ENCODE peak calls at places on chromosomes 16 and 17, in four cellular contexts. One of them, this sample, is unnamed. For H3K36me3, the result is how much of the 10 kb centered on the place peaks cover.

GRCh38 chr17:78471635-78472034 is 93.2 kb downstream of the PGS1 start:
- DNase-seq in uterus: no peak
- DNase-seq in transverse colon: no peak
- DNase-seq in tibial artery: no peak
- DNase-seq in this sample: no peak

GRCh38 chr17:58377005-58377660 is 25.1 kb upstream of the SUPT4H1 start:
- DNase-seq in uterus: no peak
- DNase-seq in transverse colon: peak
- DNase-seq in tibial artery: no peak
- DNase-seq in this sample: no peak

GRCh38 chr16:55471448-55472097 is 7.4 kb upstream of the MMP2 start:
- DNase-seq in uterus: no peak
- DNase-seq in transverse colon: no peak
- DNase-seq in tibial artery: peak
- DNase-seq in this sample: no peak

GRCh38 chr16:66462912-66463311 is 35.8 kb downstream of the BEAN1 start:
- DNase-seq in uterus: no peak
- DNase-seq in transverse colon: no peak
- DNase-seq in tibial artery: no peak
- DNase-seq in this sample: no peak

GRCh38 chr16:11794991-11795886 is 1.8 kb downstream of the ZC3H7A start:
- DNase-seq in uterus: no peak
- DNase-seq in transverse colon: no peak
- DNase-seq in tibial artery: peak
- DNase-seq in this sample: no peak

GRCh38 chr16:56109205-56109604 is 82.1 kb upstream of the GNAO1 start:
- DNase-seq in uterus: no peak
- DNase-seq in transverse colon: no peak
- DNase-seq in tibial artery: no peak
- DNase-seq in this sample: no peak

GRCh38 chr16:31400191-31400590 is 7.1 kb downstream of the ITGAD start:
- DNase-seq in uterus: no peak
- DNase-seq in transverse colon: no peak
- DNase-seq in tibial artery: no peak
- DNase-seq in this sample: no peak

GRCh38 chr16:78669994-78670393 is 570.5 kb downstream of the WWOX start:
- DNase-seq in uterus: peak
- DNase-seq in transverse colon: no peak
- DNase-seq in tibial artery: no peak
- DNase-seq in this sample: no peak

GRCh38 chr17:69433093-69433492 is 18.6 kb downstream of the MAP2K6 start:
- DNase-seq in uterus: no peak
- DNase-seq in transverse colon: no peak
- DNase-seq in tibial artery: no peak
- DNase-seq in this sample: no peak

GRCh38 chr17:72714357-72714966 is 378.0 kb downstream of the SLC39A11 start:
- DNase-seq in uterus: no peak
- DNase-seq in transverse colon: no peak
- DNase-seq in tibial artery: no peak
- DNase-seq in this sample: no peak

GRCh38 chr17:45914036-45914717 is 19.8 kb downstream of the MAPT start:
- DNase-seq in uterus: no peak
- DNase-seq in transverse colon: no peak
- DNase-seq in tibial artery: no peak
- DNase-seq in this sample: no peak

GRCh38 chr16:10664720-10665126 is 30.0 kb downstream of the TEKT5 start:
- DNase-seq in uterus: no peak
- DNase-seq in transverse colon: no peak
- DNase-seq in tibial artery: no peak
- DNase-seq in this sample: peak

GRCh38 chr16:87344931-87345631 is 27.9 kb upstream of the C16orf95 start:
- DNase-seq in uterus: peak
- DNase-seq in transverse colon: peak
- DNase-seq in tibial artery: no peak
- DNase-seq in this sample: no peak

GRCh38 chr17:76831316-76831715 is 36.9 kb upstream of the MGAT5B start:
- DNase-seq in uterus: no peak
- DNase-seq in transverse colon: no peak
- DNase-seq in tibial artery: no peak
- DNase-seq in this sample: no peak

GRCh38 chr17:31294839-31295488 is 2.1 kb downstream of the OMG start:
- DNase-seq in uterus: no peak
- DNase-seq in transverse colon: no peak
- DNase-seq in tibial artery: no peak
- DNase-seq in this sample: no peak

GRCh38 chr17:9021158-9021984 is at the start of gene NTN1:
- DNase-seq in uterus: peak
- DNase-seq in transverse colon: peak
- DNase-seq in tibial artery: peak
- DNase-seq in this sample: peak

GRCh38 chr17:43615330-43615729 is 46.4 kb downstream of the MEOX1 start:
- DNase-seq in uterus: no peak
- DNase-seq in transverse colon: no peak
- DNase-seq in tibial artery: no peak
- DNase-seq in this sample: no peak

GRCh38 chr17:48809182-48809581 is 7.8 kb downstream of the TTLL6 start:
- DNase-seq in uterus: no peak
- DNase-seq in transverse colon: peak
- DNase-seq in tibial artery: no peak
- DNase-seq in this sample: no peak

GRCh38 chr16:11049396-11050059 is 105.2 kb downstream of the CLEC16A start:
- DNase-seq in uterus: no peak
- DNase-seq in transverse colon: no peak
- DNase-seq in tibial artery: no peak
- DNase-seq in this sample: no peak

GRCh38 chr17:39144414-39144813 is 7.0 kb downstream of the PLXDC1 start:
- DNase-seq in uterus: peak
- DNase-seq in transverse colon: peak
- DNase-seq in tibial artery: peak
- DNase-seq in this sample: no peak

GRCh38 chr17:35871415-35871814 is 2.7 kb upstream of the HEATR9 start:
- DNase-seq in uterus: no peak
- DNase-seq in transverse colon: no peak
- DNase-seq in tibial artery: no peak
- DNase-seq in this sample: no peak

GRCh38 chr17:1961187-1961586 is 63.9 kb downstream of the RTN4RL1 start:
- DNase-seq in uterus: no peak
- DNase-seq in transverse colon: no peak
- DNase-seq in tibial artery: no peak
- DNase-seq in this sample: no peak

GRCh38 chr17:42843358-42843934 is 934 bp upstream of the AOC2 start:
- DNase-seq in uterus: no peak
- DNase-seq in transverse colon: no peak
- DNase-seq in tibial artery: no peak
- DNase-seq in this sample: no peak

GRCh38 chr16:30903002-30903401 is 6.6 kb downstream of the CTF1 start:
- DNase-seq in uterus: no peak
- DNase-seq in transverse colon: no peak
- DNase-seq in tibial artery: no peak
- DNase-seq in this sample: no peak

GRCh38 chr16:53545433-53545832 is 42.4 kb upstream of the AKTIP start:
- DNase-seq in uterus: no peak
- DNase-seq in transverse colon: no peak
- DNase-seq in tibial artery: no peak
- DNase-seq in this sample: no peak

GRCh38 chr16:48109496-48109895 is 46.3 kb downstream of the ABCC12 start:
- DNase-seq in uterus: no peak
- DNase-seq in transverse colon: no peak
- DNase-seq in tibial artery: no peak
- DNase-seq in this sample: no peak

GRCh38 chr16:56977256-56977655 is 12.1 kb upstream of the NLRC5 start:
- DNase-seq in uterus: no peak
- DNase-seq in transverse colon: no peak
- DNase-seq in tibial artery: no peak
- DNase-seq in this sample: no peak

GRCh38 chr16:54651440-54651839 is 279.2 kb upstream of the IRX5 start:
- DNase-seq in uterus: no peak
- DNase-seq in transverse colon: no peak
- DNase-seq in tibial artery: no peak
- DNase-seq in this sample: no peak

GRCh38 chr16:53465606-53466290 is 31.5 kb downstream of the RBL2 start:
- DNase-seq in uterus: no peak
- DNase-seq in transverse colon: no peak
- DNase-seq in tibial artery: no peak
- DNase-seq in this sample: no peak

GRCh38 chr17:12118617-12119016 is 97.9 kb downstream of the MAP2K4 start:
- DNase-seq in uterus: no peak
- DNase-seq in transverse colon: no peak
- DNase-seq in tibial artery: no peak
- DNase-seq in this sample: no peak

GRCh38 chr17:1644493-1645206 is 882 bp downstream of the SCARF1 start:
- DNase-seq in uterus: no peak
- DNase-seq in transverse colon: no peak
- DNase-seq in tibial artery: no peak
- DNase-seq in this sample: peak

GRCh38 chr16:83627996-83628395 is 179.8 kb upstream of the HSBP1 start:
- DNase-seq in uterus: no peak
- DNase-seq in transverse colon: no peak
- DNase-seq in tibial artery: no peak
- DNase-seq in this sample: no peak

GRCh38 chr16:83623091-83623730 is 184.6 kb upstream of the HSBP1 start:
- DNase-seq in uterus: no peak
- DNase-seq in transverse colon: no peak
- DNase-seq in tibial artery: no peak
- DNase-seq in this sample: no peak

GRCh38 chr16:83624436-83625120 is 183.2 kb upstream of the HSBP1 start:
- DNase-seq in uterus: no peak
- DNase-seq in transverse colon: no peak
- DNase-seq in tibial artery: no peak
- DNase-seq in this sample: no peak

GRCh38 chr16:83626204-83626603 is 181.6 kb upstream of the HSBP1 start:
- DNase-seq in uterus: no peak
- DNase-seq in transverse colon: no peak
- DNase-seq in tibial artery: no peak
- DNase-seq in this sample: no peak

GRCh38 chr16:83626676-83627075 is 181.1 kb upstream of the HSBP1 start:
- DNase-seq in uterus: no peak
- DNase-seq in transverse colon: no peak
- DNase-seq in tibial artery: no peak
- DNase-seq in this sample: no peak
- H3K4me3 ChIP-seq in uterus: no peak
- H3K4me3 ChIP-seq in transverse colon: no peak
- H3K4me3 ChIP-seq in tibial artery: no peak
- H3K4me3 ChIP-seq in this sample: no peak

DNA sequence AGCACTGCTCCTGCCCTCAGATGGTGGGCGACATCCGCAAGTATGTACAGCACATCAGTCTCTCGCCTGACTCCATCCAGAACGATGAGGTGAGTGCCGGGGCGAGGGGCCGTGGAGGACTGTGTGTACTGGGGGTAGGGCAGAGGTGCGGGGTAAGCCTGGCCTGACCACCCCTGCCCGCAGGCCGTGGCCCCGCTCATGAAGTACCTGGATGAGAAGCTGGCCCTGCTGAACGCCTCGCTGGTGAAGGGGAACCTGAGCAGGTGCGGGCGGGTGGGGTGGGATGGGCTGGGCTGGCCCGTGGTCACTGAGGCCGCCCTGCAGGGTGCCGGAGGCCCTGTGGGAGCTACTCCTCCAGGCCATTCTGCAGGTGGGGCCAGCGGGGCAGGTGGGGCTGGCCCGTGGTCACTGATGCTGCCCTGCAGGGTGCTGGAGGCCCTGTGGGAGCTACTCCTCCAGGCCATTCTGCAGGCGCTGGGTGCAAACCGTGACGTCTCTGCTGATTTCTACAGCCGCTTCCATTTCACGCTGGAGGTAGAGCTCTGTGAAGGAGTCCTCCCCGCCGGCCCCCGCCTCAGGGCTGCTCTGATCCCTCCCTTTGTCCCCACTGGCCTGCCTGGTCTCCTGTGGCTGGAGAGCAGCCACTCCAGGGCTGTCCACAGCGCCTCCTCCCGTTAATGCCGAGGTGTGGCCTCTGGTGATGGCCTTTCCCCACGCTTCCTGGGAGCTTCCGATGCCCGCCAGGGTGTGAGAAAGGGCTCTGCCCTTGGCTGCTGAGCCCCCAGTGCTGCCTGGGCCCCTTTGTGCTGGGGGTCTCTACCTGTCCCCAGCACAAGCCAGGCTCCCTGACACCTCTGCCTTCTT is 5.0 kb downstream of the TSR3 start:
- DNase-seq in uterus: no peak
- DNase-seq in transverse colon: no peak
- DNase-seq in tibial artery: no peak
- DNase-seq in this sample: no peak
- TF ChIP-seq CTCF in uterus: no peak
- TF ChIP-seq CTCF in transverse colon: no peak
- TF ChIP-seq CTCF in tibial artery: no peak
- TF ChIP-seq CTCF in this sample: no peak

GRCh38 chr16:3513892-3514600 is 13.2 kb downstream of the CLUAP1 start:
- DNase-seq in uterus: no peak
- DNase-seq in transverse colon: no peak
- DNase-seq in tibial artery: peak
- DNase-seq in this sample: no peak
- H3K36me3 ChIP-seq in uterus: under half
- H3K36me3 ChIP-seq in transverse colon: under half
- H3K36me3 ChIP-seq in tibial artery: half or more
- H3K36me3 ChIP-seq in this sample: under half

GRCh38 chr16:29791845-29792797 is 1.6 kb downstream of the KIF22 start:
- DNase-seq in uterus: no peak
- DNase-seq in transverse colon: no peak
- DNase-seq in tibial artery: no peak
- DNase-seq in this sample: no peak
- H3K4me3 ChIP-seq in uterus: no peak
- H3K4me3 ChIP-seq in transverse colon: no peak
- H3K4me3 ChIP-seq in tibial artery: no peak
- H3K4me3 ChIP-seq in this sample: peak

GRCh38 chr17:67600408-67600807 is 117.3 kb upstream of the NOL11 start:
- DNase-seq in uterus: no peak
- DNase-seq in transverse colon: no peak
- DNase-seq in tibial artery: no peak
- DNase-seq in this sample: no peak

GRCh38 chr17:67602439-67602838 is 115.3 kb upstream of the NOL11 start:
- DNase-seq in uterus: no peak
- DNase-seq in transverse colon: no peak
- DNase-seq in tibial artery: no peak
- DNase-seq in this sample: no peak

GRCh38 chr17:67601897-67602296 is 115.8 kb upstream of the NOL11 start:
- DNase-seq in uterus: no peak
- DNase-seq in transverse colon: no peak
- DNase-seq in tibial artery: no peak
- DNase-seq in this sample: no peak

GRCh38 chr17:67605259-67605912 is 112.3 kb upstream of the NOL11 start:
- DNase-seq in uterus: peak
- DNase-seq in transverse colon: no peak
- DNase-seq in tibial artery: no peak
- DNase-seq in this sample: no peak

DNA sequence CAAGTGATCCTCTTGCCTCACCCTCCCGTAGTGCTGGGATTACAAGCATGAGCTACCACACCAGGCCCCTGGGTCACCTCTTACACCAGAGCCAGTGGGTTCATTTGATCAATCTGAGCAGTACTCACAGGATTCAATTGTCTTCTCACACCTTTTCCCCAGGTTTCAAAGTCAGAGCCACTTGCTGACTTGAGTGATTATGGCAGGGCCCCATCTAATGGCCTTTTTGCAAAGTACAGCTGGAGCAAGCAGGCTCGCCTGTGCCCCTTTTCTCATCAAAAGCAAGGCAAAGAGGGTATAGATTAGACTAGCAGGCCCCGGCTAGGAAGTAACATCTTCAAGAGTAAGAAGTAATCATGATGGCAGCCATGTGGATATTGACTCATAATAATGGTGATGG is 114.8 kb upstream of the NOL11 start:
- DNase-seq in uterus: no peak
- DNase-seq in transverse colon: peak
- DNase-seq in tibial artery: no peak
- DNase-seq in this sample: peak
- TF ChIP-seq CTCF in uterus: no peak
- TF ChIP-seq CTCF in transverse colon: peak
- TF ChIP-seq CTCF in tibial artery: no peak
- TF ChIP-seq CTCF in this sample: peak